ENCODE peak calls at places on chromosomes 13 and 19, in six cellular contexts. K is posterior vena cava; S is NCI-H1105; V is COR-L47; P is uterus; L is stimulated activated CD4-positive, alpha-beta T cell treated with anti-CD3 and anti-CD28 coated beads, Interleukin-1b, Interleukin-23, amount 100 ng/mL, for 1 hour. E is an unnamed sample.

GRCh38 chr13:112819111-112819510 is 129.3 kb downstream of the ATP11A start:
- DNase-seq in K (peak), S (no peak), V (no peak), P (no peak), L (no peak), E (no peak)

GRCh38 chr19:16078759-16079707 is 2.7 kb downstream of the TPM4 start:
- DNase-seq in K (no peak), S (no peak), V (no peak), P (peak), L (no peak), E (peak)

GRCh38 chr19:2523630-2524311 is 47.8 kb downstream of the GADD45B start:
- DNase-seq in K (no peak), S (no peak), V (no peak), P (no peak), L (no peak), E (no peak)

GRCh38 chr13:98293570-98294142 is 116.6 kb upstream of the RNF113B start:
- DNase-seq in K (no peak), S (no peak), V (no peak), P (no peak), L (no peak), E (no peak)

GRCh38 chr13:32790731-32791130 is 204.5 kb downstream of the PDS5B start:
- DNase-seq in K (no peak), S (no peak), V (no peak), P (no peak), L (no peak), E (no peak)

GRCh38 chr13:44030615-44031014 is 150.9 kb downstream of the LACC1 start:
- DNase-seq in K (no peak), S (no peak), V (no peak), P (no peak), L (no peak), E (no peak)

GRCh38 chr19:42114412-42114811 is 17.8 kb downstream of the POU2F2 start:
- DNase-seq in K (no peak), S (peak), V (no peak), P (no peak), L (no peak), E (no peak)

GRCh38 chr13:39148513-39148961 is 110.3 kb downstream of the NHLRC3 start:
- DNase-seq in K (no peak), S (no peak), V (peak), P (no peak), L (no peak), E (no peak)

GRCh38 chr13:23748109-23748508 is 141.1 kb downstream of the MIPEP start:
- DNase-seq in K (no peak), S (no peak), V (no peak), P (no peak), L (no peak), E (no peak)

GRCh38 chr19:47805313-47805712 is 962 bp upstream of the TPRX1 start:
- DNase-seq in K (no peak), S (no peak), V (no peak), P (no peak), L (no peak), E (no peak)

GRCh38 chr19:13057744-13058143 is 44.9 kb downstream of the LYL1 start:
- DNase-seq in K (no peak), S (no peak), V (peak), P (no peak), L (no peak), E (no peak)

GRCh38 chr19:13723206-13723605 is 41.1 kb upstream of the MRI1 start:
- DNase-seq in K (no peak), S (no peak), V (no peak), P (no peak), L (no peak), E (no peak)

GRCh38 chr19:16612631-16613030 is 15.4 kb downstream of the MED26 start:
- DNase-seq in K (no peak), S (no peak), V (no peak), P (no peak), L (no peak), E (no peak)

GRCh38 chr13:114030666-114031610 is 57.1 kb upstream of the C13orf46 start:
- DNase-seq in K (no peak), S (no peak), V (no peak), P (no peak), L (no peak), E (peak)

GRCh38 chr19:51501594-51502263 is at the start of gene SIGLEC12:
- DNase-seq in K (no peak), S (no peak), V (no peak), P (no peak), L (no peak), E (no peak)